ENCODE peak calls at places on chromosomes 12 and 14, in four cellular contexts. Z is Caco-2, W is retinal pigment epithelial cell, E is heart right ventricle. O is an unnamed sample.

GRCh38 chr14:95098984-95099599 is 58.2 kb downstream of the DICER1 start:
- DNase-seq in Z (peak), W (no peak), E (peak), O (peak)

GRCh38 chr12:94070520-94070919 is 77.9 kb upstream of the PLXNC1 start:
- DNase-seq in Z (peak), W (no peak), E (no peak), O (no peak)

GRCh38 chr12:96136129-96136528 is 58.0 kb upstream of the ELK3 start:
- DNase-seq in Z (no peak), W (peak), E (no peak), O (no peak)

GRCh38 chr14:93967637-93968250 is 8.6 kb downstream of the ASB2 start:
- DNase-seq in Z (no peak), W (no peak), E (no peak), O (no peak)

GRCh38 chr14:99261916-99262787 is 9.8 kb downstream of the BCL11B start:
- DNase-seq in Z (no peak), W (no peak), E (no peak), O (no peak)

GRCh38 chr12:22657538-22657937 is 32.6 kb downstream of the ETNK1 start:
- DNase-seq in Z (no peak), W (peak), E (no peak), O (no peak)

GRCh38 chr14:75232597-75232996 is 46.0 kb upstream of the FOS start:
- DNase-seq in Z (no peak), W (no peak), E (no peak), O (no peak)

GRCh38 chr12:124869011-124869665 is 5.5 kb upstream of the SCARB1 start:
- DNase-seq in Z (no peak), W (no peak), E (no peak), O (no peak)

GRCh38 chr12:75908961-75909699 is 122.4 kb downstream of the PHLDA1 start:
- DNase-seq in Z (no peak), W (no peak), E (peak), O (peak)

GRCh38 chr12:41190360-41190759 is 2.2 kb downstream of the PDZRN4 start:
- DNase-seq in Z (no peak), W (no peak), E (no peak), O (peak)

GRCh38 chr14:39734306-39734705 is 302.1 kb upstream of the FBXO33 start:
- DNase-seq in Z (no peak), W (no peak), E (no peak), O (no peak)

GRCh38 chr12:60710246-60710645 is 1114.4 kb downstream of the SLC16A7 start:
- DNase-seq in Z (no peak), W (no peak), E (no peak), O (no peak)

GRCh38 chr12:572532-572899 is 90.7 kb downstream of the NINJ2 start:
- DNase-seq in Z (no peak), W (no peak), E (no peak), O (peak)

GRCh38 chr12:43306066-43306465 is 245.9 kb downstream of the ADAMTS20 start:
- DNase-seq in Z (no peak), W (no peak), E (no peak), O (no peak)

GRCh38 chr12:26845984-26846383 is 13.0 kb upstream of the ITPR2 start:
- DNase-seq in Z (no peak), W (peak), E (no peak), O (peak)

GRCh38 chr12:130838284-130838950 is 633 bp downstream of the STX2 start:
- DNase-seq in Z (no peak), W (no peak), E (no peak), O (peak)

GRCh38 chr12:124640096-124640495 is 72.7 kb upstream of the NCOR2 start:
- DNase-seq in Z (no peak), W (no peak), E (no peak), O (no peak)

GRCh38 chr14:99252940-99253868 is 18.8 kb downstream of the BCL11B start:
- DNase-seq in Z (no peak), W (no peak), E (no peak), O (no peak)

GRCh38 chr12:1936406-1937320 is 18.2 kb upstream of the CACNA2D4 start:
- DNase-seq in Z (no peak), W (peak), E (peak), O (no peak)

GRCh38 chr12:51678086-51678724 is 87.2 kb downstream of the SCN8A start:
- DNase-seq in Z (peak), W (no peak), E (no peak), O (peak)

GRCh38 chr12:96208346-96208745 is 14.2 kb downstream of the ELK3 start:
- DNase-seq in Z (no peak), W (no peak), E (no peak), O (no peak)

GRCh38 chr12:116614194-116614885 is 55.2 kb downstream of the MAP1LC3B2 start:
- DNase-seq in Z (no peak), W (no peak), E (no peak), O (no peak)

GRCh38 chr14:22973217-22974032 is 8.9 kb downstream of the AJUBA start:
- DNase-seq in Z (peak), W (no peak), E (no peak), O (peak)

GRCh38 chr12:88247241-88247643 is 105.1 kb downstream of the TMTC3 start:
- DNase-seq in Z (no peak), W (peak), E (no peak), O (no peak)

GRCh38 chr14:33335366-33335765 is 396.7 kb downstream of the NPAS3 start:
- DNase-seq in Z (no peak), W (no peak), E (no peak), O (no peak)

GRCh38 chr14:104084251-104085002 is 1.1 kb upstream of the ASPG start:
- DNase-seq in Z (peak), W (no peak), E (no peak), O (no peak)

GRCh38 chr14:98168196-98168985 is 1103.6 kb downstream of the BCL11B start:
- DNase-seq in Z (no peak), W (no peak), E (no peak), O (no peak)

GRCh38 chr12:48110691-48111315 is 4.9 kb upstream of the SENP1 start:
- DNase-seq in Z (peak), W (no peak), E (no peak), O (no peak)

GRCh38 chr12:115232455-115233156 is 548.6 kb upstream of the TBX3 start:
- DNase-seq in Z (no peak), W (no peak), E (no peak), O (no peak)

GRCh38 chr12:132355742-132356681 is 26.6 kb upstream of the GALNT9 start:
- DNase-seq in Z (no peak), W (no peak), E (no peak), O (no peak)

GRCh38 chr14:84065811-84066210 is 1464.1 kb upstream of the FLRT2 start:
- DNase-seq in Z (no peak), W (no peak), E (no peak), O (no peak)

GRCh38 chr14:72495668-72496067 is 398.2 kb downstream of the DPF3 start:
- DNase-seq in Z (no peak), W (no peak), E (no peak), O (no peak)

GRCh38 chr12:117447665-117448366 is 86.4 kb upstream of the NOS1 start:
- DNase-seq in Z (no peak), W (no peak), E (no peak), O (no peak)

O was measured in HepG2.